ENCODE peak calls at places on chromosome 18, in five cellular contexts. N is uterus, B is H1, G is body of pancreas, Q is breast epithelium. Y is an unnamed sample.

GRCh38 chr18:21242141-21243040 is at the start of gene GREB1L:
- DNase-seq in N (peak), B (no peak), G (peak), Q (no peak), Y (peak)

GRCh38 chr18:46755315-46756171 is 1.3 kb downstream of the ST8SIA5 start:
- DNase-seq in N (no peak), B (no peak), G (no peak), Q (no peak), Y (no peak)

GRCh38 chr18:9825571-9826073 is 60.2 kb upstream of the TXNDC2 start:
- DNase-seq in N (no peak), B (no peak), G (peak), Q (no peak), Y (no peak)

GRCh38 chr18:50716902-50717301 is 102.9 kb downstream of the MRO start:
- DNase-seq in N (no peak), B (no peak), G (no peak), Q (no peak), Y (no peak)

GRCh38 chr18:63314991-63315662 is 4.4 kb downstream of the BCL2 start:
- DNase-seq in N (no peak), B (no peak), G (no peak), Q (no peak), Y (no peak)

GRCh38 chr18:79208882-79209281 is 139.7 kb downstream of the ATP9B start:
- DNase-seq in N (no peak), B (no peak), G (peak), Q (no peak), Y (peak)

GRCh38 chr18:56702946-56703345 is 51.8 kb downstream of the WDR7 start:
- DNase-seq in N (no peak), B (no peak), G (peak), Q (no peak), Y (peak)

GRCh38 chr18:78986018-78986481 is 6.4 kb downstream of the SALL3 start:
- DNase-seq in N (no peak), B (no peak), G (no peak), Q (no peak), Y (peak)

GRCh38 chr18:58044370-58045264 is 591 bp downstream of the NEDD4L start:
- DNase-seq in N (peak), B (no peak), G (peak), Q (peak), Y (peak)

GRCh38 chr18:47680488-47680887 is 250.0 kb downstream of the SMAD2 start:
- DNase-seq in N (no peak), B (no peak), G (no peak), Q (no peak), Y (no peak)

GRCh38 chr18:59219672-59220163 is at the start of gene GRP:
- DNase-seq in N (no peak), B (no peak), G (no peak), Q (no peak), Y (no peak)

DNA sequence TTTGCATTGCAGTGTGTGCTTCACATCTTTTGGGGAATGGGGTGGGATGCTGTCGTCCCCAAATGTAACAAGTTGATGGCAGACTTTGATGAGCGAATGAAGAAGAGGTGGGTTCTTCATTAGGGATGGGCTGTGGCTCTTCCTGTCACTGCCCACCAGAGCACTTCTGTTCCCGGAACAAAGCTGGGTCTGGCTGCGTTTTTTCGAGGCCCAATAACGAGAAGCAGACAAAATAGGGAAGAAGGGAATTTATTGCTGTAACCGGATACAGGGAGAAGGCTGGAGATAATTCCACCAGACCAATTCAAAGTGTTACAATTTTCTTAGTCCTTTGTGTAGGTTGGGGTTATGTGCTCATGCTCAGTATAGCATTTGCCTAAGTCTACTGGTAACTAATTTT is 84.6 kb downstream of the FHOD3 start:
- DNase-seq in N (no peak), B (no peak), G (no peak), Q (no peak), Y (no peak)
- H3K4me3 ChIP-seq in N (no peak), B (no peak), G (no peak), Q (no peak), Y (no peak)

GRCh38 chr18:11946756-11947155 is 34.6 kb upstream of the IMPA2 start:
- DNase-seq in N (peak), B (no peak), G (peak), Q (no peak), Y (peak)

GRCh38 chr18:11948852-11949523 is 32.3 kb upstream of the IMPA2 start:
- DNase-seq in N (no peak), B (no peak), G (no peak), Q (no peak), Y (no peak)

GRCh38 chr18:11950824-11951223 is 30.5 kb upstream of the IMPA2 start:
- DNase-seq in N (no peak), B (no peak), G (peak), Q (no peak), Y (no peak)

GRCh38 chr18:11944786-11945185 is 36.5 kb upstream of the IMPA2 start:
- DNase-seq in N (no peak), B (no peak), G (no peak), Q (no peak), Y (no peak)

DNA sequence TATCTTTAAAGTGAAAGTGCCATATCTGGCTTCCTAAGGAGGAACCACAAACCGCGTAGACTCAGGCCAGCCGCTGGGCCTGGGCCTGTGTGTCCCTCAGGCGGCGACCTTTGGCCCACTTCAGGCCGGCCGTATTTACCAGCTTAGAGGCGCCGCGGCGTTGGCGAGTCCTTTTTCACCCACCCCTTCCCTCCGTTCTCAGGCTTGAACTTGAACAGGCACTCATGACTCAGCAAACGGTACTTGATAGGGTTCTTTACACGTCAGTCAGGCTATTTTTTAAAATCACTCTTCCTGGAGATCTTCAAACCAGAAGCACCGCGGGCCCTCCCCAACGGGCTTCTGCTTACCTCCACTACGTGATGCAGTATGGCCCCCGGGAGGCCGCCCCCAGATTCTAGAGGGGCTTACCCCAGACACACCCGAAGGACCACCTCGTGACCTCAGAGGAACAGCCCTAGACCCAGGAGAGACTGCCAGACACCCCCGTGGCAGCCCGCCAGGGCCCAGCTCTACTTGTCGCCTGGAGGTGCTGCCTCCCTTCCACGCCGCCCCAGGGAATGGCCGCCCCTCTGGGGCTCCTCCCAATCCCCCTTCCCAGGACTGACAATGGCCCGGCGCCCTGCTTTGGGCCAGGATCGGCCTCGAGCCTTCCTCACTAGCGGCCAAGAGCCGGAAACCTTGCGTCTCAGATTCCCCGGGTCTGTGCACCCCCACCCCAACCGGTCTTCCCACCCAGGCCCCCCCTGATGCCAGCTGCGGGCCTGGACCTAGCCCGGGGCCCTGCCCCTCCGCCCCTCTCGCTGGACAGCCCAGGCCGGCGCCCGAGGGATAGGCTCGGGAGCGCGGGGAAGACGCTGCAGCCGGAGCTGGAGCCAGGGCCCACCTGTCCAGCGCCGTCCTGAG is 33.8 kb upstream of the IMPA2 start:
- DNase-seq in N (peak), B (peak), G (peak), Q (peak), Y (peak)
- TF ChIP-seq POLR2A in N (peak), B (peak), G (peak), Q (no peak), Y (no peak)

DNA sequence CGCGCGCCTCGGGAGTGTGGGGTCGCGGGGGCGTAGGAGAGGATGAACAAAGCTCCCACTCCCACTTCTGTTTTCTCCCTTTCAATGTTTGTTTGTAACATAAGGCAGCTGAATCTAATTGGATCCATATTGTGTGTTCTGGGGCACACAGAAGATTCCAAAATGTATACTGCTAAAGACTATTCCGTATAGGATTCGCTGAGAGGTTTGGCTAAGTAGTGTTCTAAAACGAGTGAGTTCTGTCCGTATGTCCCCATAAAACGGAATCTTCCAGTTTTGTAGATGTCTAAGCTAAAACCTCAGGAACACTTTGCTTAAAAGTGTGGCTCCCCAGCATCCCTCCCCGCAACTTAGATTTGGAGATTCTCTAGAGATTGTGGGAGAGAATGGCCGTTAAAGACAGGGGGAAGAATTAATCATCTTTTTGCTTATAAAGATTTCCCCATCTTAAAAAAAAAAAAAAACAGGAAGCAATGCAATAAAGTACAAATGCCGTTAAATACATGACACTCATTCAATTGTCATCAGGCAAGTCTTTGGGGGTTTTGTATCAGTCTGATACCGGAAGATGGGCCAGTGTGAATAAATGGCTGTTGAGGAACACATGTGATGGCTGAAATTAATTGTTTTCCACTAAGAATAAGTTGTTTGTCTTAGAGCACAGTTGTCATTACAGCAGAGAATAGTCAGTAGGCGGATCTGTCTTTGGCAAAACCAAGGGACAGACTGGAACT is 1.5 kb downstream of the EMILIN2 start:
- DNase-seq in N (no peak), B (no peak), G (no peak), Q (no peak), Y (no peak)
- H3K4me3 ChIP-seq in N (peak), B (peak), G (no peak), Q (peak), Y (peak)

GRCh38 chr18:12309683-12310198 is 1.7 kb downstream of the TUBB6 start:
- DNase-seq in N (no peak), B (no peak), G (no peak), Q (no peak), Y (no peak)

GRCh38 chr18:12307251-12307736 is 747 bp upstream of the TUBB6 start:
- DNase-seq in N (peak), B (no peak), G (peak), Q (no peak), Y (peak)

GRCh38 chr18:12307871-12308385 is at the start of gene TUBB6:
- DNase-seq in N (peak), B (no peak), G (peak), Q (no peak), Y (peak)

GRCh38 chr18:12306752-12307151 is 1.3 kb upstream of the TUBB6 start:
- DNase-seq in N (no peak), B (no peak), G (no peak), Q (no peak), Y (peak)

DNA sequence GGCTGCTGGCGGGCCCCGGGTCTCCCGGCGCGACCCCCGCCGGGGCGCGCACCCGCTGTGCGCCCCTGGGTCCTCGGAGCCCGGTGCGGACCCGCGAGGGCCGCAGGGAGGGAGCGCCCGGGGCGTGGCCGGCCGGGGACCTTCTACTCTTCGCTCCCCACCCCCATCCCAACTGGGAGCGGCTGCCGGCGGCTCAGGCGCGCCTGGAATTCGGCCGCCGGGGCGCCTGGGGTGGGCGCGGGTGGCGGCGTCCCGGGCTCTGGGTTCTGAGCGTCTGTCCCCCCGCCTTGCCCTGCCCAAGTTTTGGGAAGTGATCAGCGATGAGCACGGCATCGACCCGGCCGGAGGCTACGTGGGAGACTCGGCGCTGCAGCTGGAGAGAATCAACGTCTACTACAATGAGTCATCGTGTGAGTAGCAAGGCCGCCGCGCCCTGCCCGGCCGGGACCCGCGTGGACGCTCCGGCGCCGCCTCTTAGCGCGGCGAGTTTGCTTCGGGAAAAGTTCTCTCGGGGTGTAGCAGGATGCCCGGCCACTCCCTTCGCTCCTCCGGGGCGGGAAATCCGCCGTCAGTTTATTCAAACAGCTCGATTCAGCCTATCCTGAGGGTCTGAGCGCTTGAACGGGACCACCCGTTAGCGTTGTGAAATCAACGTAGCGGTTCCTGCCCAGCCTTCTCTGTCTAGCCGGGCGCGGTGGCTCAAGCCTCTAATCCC is 502 bp downstream of the TUBB6 start:
- DNase-seq in N (peak), B (no peak), G (peak), Q (peak), Y (peak)
- TF ChIP-seq POLR2A in N (peak), B (no peak), G (peak), Q (peak), Y (no peak)

GRCh38 chr18:3912705-3913104 is 462.7 kb downstream of the TGIF1 start:
- DNase-seq in N (no peak), B (no peak), G (no peak), Q (no peak), Y (no peak)

GRCh38 chr18:3916082-3916481 is 466.1 kb downstream of the TGIF1 start:
- DNase-seq in N (no peak), B (no peak), G (no peak), Q (no peak), Y (peak)

GRCh38 chr18:3914833-3915598 is 465.0 kb downstream of the TGIF1 start:
- DNase-seq in N (no peak), B (no peak), G (no peak), Q (no peak), Y (no peak)

GRCh38 chr18:3910507-3910906 is 460.5 kb downstream of the TGIF1 start:
- DNase-seq in N (no peak), B (no peak), G (no peak), Q (no peak), Y (no peak)

GRCh38 chr18:3914116-3914515 is 464.1 kb downstream of the TGIF1 start:
- DNase-seq in N (no peak), B (no peak), G (no peak), Q (no peak), Y (no peak)
- H3K4me3 ChIP-seq in N (no peak), B (no peak), G (no peak), Q (no peak), Y (no peak)

DNA sequence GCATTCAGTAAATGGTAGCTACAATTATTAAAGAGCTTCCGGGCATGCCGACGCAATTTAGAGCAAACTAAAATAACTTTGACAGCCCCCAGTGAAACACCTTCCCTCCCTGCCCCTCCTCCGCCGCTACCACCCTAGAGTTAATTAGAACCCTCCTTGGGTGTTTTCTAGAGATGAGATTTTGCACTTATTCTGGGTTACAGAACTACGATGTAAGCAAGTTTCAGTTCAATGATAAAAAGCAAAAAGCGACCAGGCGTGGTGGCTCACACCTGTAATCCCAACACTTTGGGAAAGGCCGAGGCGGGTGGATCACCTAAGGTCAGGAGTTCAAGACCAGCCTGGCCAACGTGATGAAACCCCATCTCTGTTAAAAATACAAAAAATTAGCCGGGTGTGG is 32.6 kb downstream of the SMAD7 start:
- DNase-seq in N (no peak), B (no peak), G (no peak), Q (no peak), Y (no peak)
- TF ChIP-seq POLR2A in N (no peak), B (no peak), G (no peak), Q (no peak), Y (no peak)

Y was measured in testis.